ENCODE peak calls at places on chromosome 16, in six cellular contexts. Y is fibroblast of lung; Q is CD8-positive, alpha-beta T cell; S is tibial artery; J is cardiac muscle cell; B is neural progenitor cell. U is an unnamed sample.
A peak's percentile ranks its signal among the peaks of the same experiment; 100 is the strongest.

GRCh38 chr16:81384006-81384405 is 60.6 kb upstream of the CMIP start:
- DNase-seq in Q (no peak), B (peak; percentile 73), Y (no peak), S (no peak), J (peak; percentile 67), U (no peak)

GRCh38 chr16:2950400-2950724 is 13.7 kb upstream of the KREMEN2 start:
- DNase-seq in B (no peak), Q (no peak), J (no peak), Y (no peak), S (no peak), U (no peak)

GRCh38 chr16:68786685-68787418 is 49.8 kb downstream of the CDH1 start:
- DNase-seq in Y (peak; percentile 41), S (no peak), Q (no peak), J (peak; percentile 64), B (no peak), U (no peak)

GRCh38 chr16:58011652-58012051 is 10.4 kb downstream of the USB1 start:
- DNase-seq in Q (no peak), B (no peak), S (no peak), J (peak; percentile 72), Y (no peak), U (no peak)

GRCh38 chr16:77739493-77739892 is 17.2 kb downstream of the NUDT7 start:
- DNase-seq in B (no peak), Y (peak; percentile 4), S (no peak), Q (no peak), J (peak; percentile 6), U (no peak)

GRCh38 chr16:17556276-17557052 is 85.7 kb upstream of the XYLT1 start:
- DNase-seq in Y (peak; percentile 28), J (peak; percentile 3), S (no peak), Q (no peak), B (peak; percentile 57), U (no peak)

GRCh38 chr16:49148410-49148809 is 133.2 kb downstream of the CBLN1 start:
- DNase-seq in Q (no peak), S (no peak), J (no peak), B (no peak), Y (no peak), U (no peak)

GRCh38 chr16:24639769-24640168 is 89.7 kb upstream of the TNRC6A start:
- DNase-seq in J (peak; percentile 5), Q (no peak), S (no peak), Y (no peak), B (no peak), U (no peak)

GRCh38 chr16:49462356-49462988 is 88.9 kb downstream of the C16orf78 start:
- DNase-seq in Q (peak; percentile 2), S (no peak), J (no peak), B (no peak), Y (no peak), U (no peak)

GRCh38 chr16:29148867-29149272 is 164.0 kb downstream of the LAT start:
- DNase-seq in B (no peak), S (peak; percentile 45), Q (peak; percentile 90), Y (no peak), J (no peak), U (no peak)

GRCh38 chr16:80806957-80807356 is 2.6 kb upstream of the CDYL2 start:
- DNase-seq in J (peak; percentile 43), S (no peak), Y (peak; percentile 49), B (no peak), Q (no peak), U (peak; percentile 9)

GRCh38 chr16:8855051-8855786 is 13.6 kb downstream of the CARHSP1 start:
- DNase-seq in S (peak; percentile 16), B (no peak), J (no peak), Y (no peak), Q (no peak), U (no peak)

GRCh38 chr16:56743840-56744239 is 13.9 kb downstream of the NUP93 start:
- DNase-seq in S (no peak), Y (peak; percentile 48), J (peak; percentile 61), Q (no peak), B (no peak), U (no peak)

GRCh38 chr16:20937736-20938135 is 37.2 kb downstream of the LYRM1 start:
- DNase-seq in B (no peak), Q (no peak), Y (no peak), J (no peak), S (no peak), U (no peak)

GRCh38 chr16:75197522-75198134 is 9.3 kb downstream of the CTRB2 start:
- DNase-seq in B (no peak), S (no peak), Y (no peak), Q (no peak), J (peak; percentile 50), U (no peak)

GRCh38 chr16:10579575-10579964 is 828 bp downstream of the EMP2 start:
- DNase-seq in B (no peak), S (no peak), Y (no peak), J (no peak), Q (no peak), U (no peak)

GRCh38 chr16:73536931-73537330 is 489.0 kb upstream of the ZFHX3 start:
- DNase-seq in Q (no peak), S (no peak), Y (no peak), J (no peak), B (no peak), U (no peak)

GRCh38 chr16:89237733-89238132 is 20.2 kb downstream of the ZNF778 start:
- DNase-seq in S (no peak), Y (no peak), Q (no peak), J (no peak), B (no peak), U (no peak)

GRCh38 chr16:89170346-89171215 is 967 bp upstream of the CDH15 start:
- DNase-seq in Y (no peak), B (no peak), J (no peak), S (no peak), Q (peak; percentile 28), U (no peak)

GRCh38 chr16:54034684-54035083 is 251.9 kb downstream of the IRX3 start:
- DNase-seq in S (no peak), Q (no peak), B (no peak), J (peak; percentile 15), Y (peak; percentile 19), U (no peak)

GRCh38 chr16:66274335-66275110 is 92.0 kb upstream of the CDH5 start:
- DNase-seq in J (peak; percentile 71), Y (peak; percentile 67), Q (no peak), S (no peak), B (no peak), U (no peak)

GRCh38 chr16:718922-719321 is 2.0 kb upstream of the ANTKMT start:
- DNase-seq in Y (no peak), S (no peak), B (no peak), J (no peak), Q (no peak), U (no peak)

GRCh38 chr16:57229079-57229478 is 16.0 kb upstream of the ARL2BP start:
- DNase-seq in Q (no peak), S (no peak), J (no peak), Y (no peak), B (no peak), U (no peak)

GRCh38 chr16:1850981-1851380 is 21.0 kb downstream of the MEIOB start:
- DNase-seq in J (no peak), Q (no peak), S (no peak), B (no peak), Y (no peak), U (no peak)

GRCh38 chr16:14187517-14188338 is 116.6 kb downstream of the MRTFB start:
- DNase-seq in S (no peak), J (no peak), Q (no peak), B (no peak), Y (no peak), U (no peak)
- H3K4me3 ChIP-seq in S (peak overlapping the region; percentile 56), J (peak overlapping the region; percentile 30), Q (no peak overlapping the region), B (no peak overlapping the region), Y (no peak overlapping the region), U (no peak overlapping the region)

DNA sequence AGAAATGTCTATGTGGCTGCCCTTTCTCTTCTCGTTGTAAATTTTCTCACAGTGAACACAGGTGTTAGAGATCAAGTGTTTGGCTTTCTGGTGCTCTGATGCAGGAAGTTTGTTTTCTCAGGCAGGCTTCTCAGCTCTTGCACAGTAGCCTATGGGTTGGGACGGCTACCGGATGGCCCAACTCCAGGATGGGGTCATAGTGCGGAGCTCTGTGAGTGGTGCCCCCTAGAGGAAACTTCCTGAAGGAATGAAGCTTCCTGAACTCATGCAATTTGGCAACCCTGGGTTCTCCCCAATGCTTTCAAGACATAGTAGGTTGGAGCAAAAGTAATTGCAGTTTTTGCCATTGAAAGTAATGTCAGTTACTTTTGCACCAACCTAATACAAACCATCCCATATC is 407.5 kb upstream of the HSBP1 start:
- DNase-seq in Y (peak; percentile 4), S (no peak), Q (no peak), B (peak; percentile 35), J (peak; percentile 12), U (no peak)
- TF ChIP-seq CTCF in Y (no peak), S (no peak), Q (no peak), B (peak; percentile 49), J (peak; percentile 10), U (no peak)

GRCh38 chr16:27326738-27327585 is 13.2 kb downstream of the IL4R start:
- DNase-seq in S (peak; percentile 96), Q (peak; percentile 39), Y (peak; percentile 98), B (peak; percentile 71), J (peak; percentile 95), U (peak; percentile 63)
- H3K4me3 ChIP-seq in S (no peak overlapping the region), Q (peak overlapping the region; percentile 34), Y (no peak overlapping the region), B (no peak overlapping the region), J (no peak overlapping the region), U (no peak overlapping the region)

GRCh38 chr16:52873997-52874500 is 178.6 kb downstream of the CHD9NB start:
- DNase-seq in Y (no peak), Q (no peak), J (no peak), S (no peak), B (peak; percentile 62), U (no peak)

GRCh38 chr16:52872706-52873105 is 180.0 kb downstream of the CHD9NB start:
- DNase-seq in Y (no peak), Q (no peak), J (no peak), B (no peak), S (no peak), U (no peak)

GRCh38 chr16:52869243-52869642 is 183.5 kb downstream of the CHD9NB start:
- DNase-seq in Y (no peak), Q (no peak), J (no peak), S (no peak), B (no peak), U (no peak)

DNA sequence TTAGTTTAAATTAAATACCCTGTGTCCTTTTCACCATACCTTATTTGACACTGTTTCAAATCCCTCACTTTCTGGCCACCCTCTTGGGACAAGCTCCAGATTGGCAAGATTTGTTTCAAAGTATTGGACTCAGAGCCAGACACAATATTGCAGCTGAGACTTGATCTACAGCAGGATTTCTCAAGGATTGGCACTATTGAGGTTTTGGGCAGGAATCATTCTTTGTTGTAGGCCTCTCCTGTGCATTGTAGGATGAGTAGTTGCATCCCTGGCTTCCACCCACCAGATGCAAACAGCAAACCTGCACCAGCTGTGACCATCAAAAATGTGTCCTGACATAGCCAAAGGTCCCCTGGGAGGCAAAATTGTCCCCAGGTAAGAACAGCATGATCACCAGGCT is 181.2 kb downstream of the CHD9NB start:
- DNase-seq in S (no peak), Y (no peak), J (no peak), Q (no peak), B (no peak), U (no peak)
- TF ChIP-seq CTCF in S (no peak), Y (no peak), J (no peak), Q (no peak), B (no peak), U (no peak)

DNA sequence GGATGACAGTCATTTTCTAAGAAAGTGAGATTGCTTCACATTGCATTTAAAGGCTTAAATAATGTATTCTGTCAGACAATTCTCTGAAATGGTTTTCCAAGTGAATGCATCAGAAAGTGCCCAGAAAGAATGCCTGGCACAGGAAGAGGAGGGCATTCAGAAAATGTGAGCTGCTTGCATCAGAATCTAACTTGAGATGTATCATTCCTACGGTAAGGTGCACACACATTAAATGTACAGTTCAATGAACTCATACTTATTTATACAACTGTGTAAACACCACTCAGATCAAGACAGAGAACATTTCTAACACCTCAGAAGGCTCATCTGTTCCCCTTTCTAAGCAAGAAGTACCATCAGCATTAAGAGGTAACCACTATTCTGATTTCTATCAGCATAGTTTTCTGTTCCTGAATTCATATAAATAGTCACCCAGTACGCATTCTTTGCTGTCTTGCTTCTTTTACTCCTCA is 638.0 kb downstream of the MAF start:
- DNase-seq in J (no peak), Y (no peak), S (no peak), Q (no peak), B (no peak), U (no peak)
- H3K4me3 ChIP-seq in J (no peak overlapping the region), Y (no peak overlapping the region), S (no peak overlapping the region), Q (no peak overlapping the region), B (no peak overlapping the region), U (no peak overlapping the region)